ENCODE peak calls at places on chromosomes 3 and 15, in five cellular contexts. One of them, this sample, is unnamed.

GRCh38 chr3:113536627-113537101 is 4.3 kb downstream of the SIDT1 start:
- DNase-seq in NCI-H1417: no peak
- DNase-seq in lower lobe of right lung: no peak
- DNase-seq in cerebellum: peak
- DNase-seq in stimulated activated naive CD8-positive, alpha-beta T cell treated with anti-CD3 and anti-CD28 coated beads, Interleukin-15, amount 100 ng/mL, for 72 hours: no peak
- DNase-seq in this sample: no peak

GRCh38 chr15:80234883-80235282 is 17.1 kb downstream of the CTXND1 start:
- DNase-seq in lower lobe of right lung: peak
- DNase-seq in cerebellum: no peak
- DNase-seq in stimulated activated naive CD8-positive, alpha-beta T cell treated with anti-CD3 and anti-CD28 coated beads, Interleukin-15, amount 100 ng/mL, for 72 hours: peak
- DNase-seq in NCI-H1417: no peak
- DNase-seq in this sample: peak

GRCh38 chr3:187274315-187274976 is 17.1 kb downstream of the MASP1 start:
- DNase-seq in lower lobe of right lung: no peak
- DNase-seq in stimulated activated naive CD8-positive, alpha-beta T cell treated with anti-CD3 and anti-CD28 coated beads, Interleukin-15, amount 100 ng/mL, for 72 hours: no peak
- DNase-seq in cerebellum: no peak
- DNase-seq in NCI-H1417: no peak
- DNase-seq in this sample: no peak

GRCh38 chr3:142117452-142117851 is 31.9 kb downstream of the TFDP2 start:
- DNase-seq in NCI-H1417: no peak
- DNase-seq in lower lobe of right lung: no peak
- DNase-seq in stimulated activated naive CD8-positive, alpha-beta T cell treated with anti-CD3 and anti-CD28 coated beads, Interleukin-15, amount 100 ng/mL, for 72 hours: no peak
- DNase-seq in cerebellum: no peak
- DNase-seq in this sample: no peak

GRCh38 chr3:115814006-115814405 is 190.7 kb downstream of the GAP43 start:
- DNase-seq in cerebellum: no peak
- DNase-seq in stimulated activated naive CD8-positive, alpha-beta T cell treated with anti-CD3 and anti-CD28 coated beads, Interleukin-15, amount 100 ng/mL, for 72 hours: no peak
- DNase-seq in lower lobe of right lung: no peak
- DNase-seq in NCI-H1417: no peak
- DNase-seq in this sample: no peak

GRCh38 chr3:184600685-184601377 is 39.2 kb downstream of the EPHB3 start:
- DNase-seq in cerebellum: no peak
- DNase-seq in lower lobe of right lung: no peak
- DNase-seq in NCI-H1417: no peak
- DNase-seq in stimulated activated naive CD8-positive, alpha-beta T cell treated with anti-CD3 and anti-CD28 coated beads, Interleukin-15, amount 100 ng/mL, for 72 hours: no peak
- DNase-seq in this sample: no peak

GRCh38 chr15:64264511-64264910 is 91.5 kb downstream of the CSNK1G1 start:
- DNase-seq in cerebellum: no peak
- DNase-seq in lower lobe of right lung: no peak
- DNase-seq in stimulated activated naive CD8-positive, alpha-beta T cell treated with anti-CD3 and anti-CD28 coated beads, Interleukin-15, amount 100 ng/mL, for 72 hours: no peak
- DNase-seq in NCI-H1417: no peak
- DNase-seq in this sample: no peak

GRCh38 chr3:37962906-37963486 is 27.6 kb upstream of the VILL start:
- DNase-seq in NCI-H1417: no peak
- DNase-seq in stimulated activated naive CD8-positive, alpha-beta T cell treated with anti-CD3 and anti-CD28 coated beads, Interleukin-15, amount 100 ng/mL, for 72 hours: no peak
- DNase-seq in lower lobe of right lung: no peak
- DNase-seq in cerebellum: no peak
- DNase-seq in this sample: no peak

GRCh38 chr15:44712108-44713005 is 1.0 kb downstream of the B2M start:
- DNase-seq in lower lobe of right lung: peak
- DNase-seq in stimulated activated naive CD8-positive, alpha-beta T cell treated with anti-CD3 and anti-CD28 coated beads, Interleukin-15, amount 100 ng/mL, for 72 hours: peak
- DNase-seq in cerebellum: no peak
- DNase-seq in NCI-H1417: peak
- DNase-seq in this sample: peak

GRCh38 chr3:165854696-165855095 is 17.5 kb upstream of the BCHE start:
- DNase-seq in cerebellum: no peak
- DNase-seq in stimulated activated naive CD8-positive, alpha-beta T cell treated with anti-CD3 and anti-CD28 coated beads, Interleukin-15, amount 100 ng/mL, for 72 hours: no peak
- DNase-seq in NCI-H1417: peak
- DNase-seq in lower lobe of right lung: no peak
- DNase-seq in this sample: no peak

GRCh38 chr3:195162033-195162669 is 108.8 kb downstream of the XXYLT1 start:
- DNase-seq in NCI-H1417: no peak
- DNase-seq in stimulated activated naive CD8-positive, alpha-beta T cell treated with anti-CD3 and anti-CD28 coated beads, Interleukin-15, amount 100 ng/mL, for 72 hours: peak
- DNase-seq in lower lobe of right lung: peak
- DNase-seq in cerebellum: no peak
- DNase-seq in this sample: no peak

GRCh38 chr3:11245827-11246662 is 26.2 kb upstream of the ATG7 start:
- DNase-seq in stimulated activated naive CD8-positive, alpha-beta T cell treated with anti-CD3 and anti-CD28 coated beads, Interleukin-15, amount 100 ng/mL, for 72 hours: no peak
- DNase-seq in NCI-H1417: no peak
- DNase-seq in lower lobe of right lung: no peak
- DNase-seq in cerebellum: no peak
- DNase-seq in this sample: no peak

GRCh38 chr3:43105224-43105596 is 669 bp downstream of the POMGNT2 start:
- DNase-seq in lower lobe of right lung: no peak
- DNase-seq in NCI-H1417: no peak
- DNase-seq in stimulated activated naive CD8-positive, alpha-beta T cell treated with anti-CD3 and anti-CD28 coated beads, Interleukin-15, amount 100 ng/mL, for 72 hours: peak
- DNase-seq in cerebellum: no peak
- DNase-seq in this sample: peak

GRCh38 chr3:66638717-66639116 is 137.9 kb upstream of the LRIG1 start:
- DNase-seq in cerebellum: no peak
- DNase-seq in NCI-H1417: no peak
- DNase-seq in stimulated activated naive CD8-positive, alpha-beta T cell treated with anti-CD3 and anti-CD28 coated beads, Interleukin-15, amount 100 ng/mL, for 72 hours: no peak
- DNase-seq in lower lobe of right lung: no peak
- DNase-seq in this sample: no peak

GRCh38 chr15:69127226-69127625 is 33.2 kb upstream of the GLCE start:
- DNase-seq in cerebellum: no peak
- DNase-seq in stimulated activated naive CD8-positive, alpha-beta T cell treated with anti-CD3 and anti-CD28 coated beads, Interleukin-15, amount 100 ng/mL, for 72 hours: no peak
- DNase-seq in lower lobe of right lung: no peak
- DNase-seq in NCI-H1417: no peak
- DNase-seq in this sample: no peak